ENCODE peak calls at places on chromosomes 4 and X, in eight cellular contexts. Q, P, A, G, V, B, J and H are unnamed samples.

GRCh38 chr4:99120501-99120900 is 23.6 kb downstream of the ADH4 start:
- DNase-seq in B (no peak), J (no peak), V (no peak), G (no peak), Q (no peak), A (no peak), P (no peak), H (no peak)

GRCh38 chr4:113878718-113879117 is 100.7 kb downstream of the ARSJ start:
- DNase-seq in A (peak; percentile 24), B (no peak), G (no peak), Q (peak; percentile 59), V (peak; percentile 39), P (peak; percentile 25), J (peak; percentile 83), H (no peak)

GRCh38 chr4:32633421-32633820 is 1913.3 kb downstream of the PCDH7 start:
- DNase-seq in Q (no peak), G (no peak), B (no peak), P (no peak), V (no peak), J (no peak), A (no peak), H (no peak)

GRCh38 chr4:2341911-2342652 is 76.4 kb downstream of the ZFYVE28 start:
- DNase-seq in A (no peak), J (no peak), P (no peak), V (peak; percentile 3), B (no peak), Q (no peak), G (no peak), H (no peak)

GRCh38 chr4:25160714-25161598 is 707 bp upstream of the SEPSECS start:
- DNase-seq in J (no peak), G (no peak), A (no peak), V (peak; percentile 58), P (peak; percentile 1), Q (no peak), B (no peak), H (no peak)

GRCh38 chr4:185128272-185129119 is 14.6 kb upstream of the SLC25A4 start:
- DNase-seq in J (peak; percentile 69), G (no peak), A (peak; percentile 47), V (peak; percentile 26), Q (peak; percentile 73), B (peak; percentile 43), P (peak; percentile 20), H (peak; percentile 78)

GRCh38 chr4:4673070-4673469 is 131.2 kb upstream of the STX18 start:
- DNase-seq in G (no peak), V (peak; percentile 32), Q (peak; percentile 98), P (no peak), B (no peak), J (peak; percentile 87), A (peak; percentile 62), H (no peak)

GRCh38 chr4:75678965-75679364 is 5.8 kb upstream of the G3BP2 start:
- DNase-seq in P (no peak), V (no peak), Q (no peak), A (no peak), B (no peak), G (no peak), J (no peak), H (no peak)

GRCh38 chr4:99485212-99485611 is 25.6 kb upstream of the C4orf17 start:
- DNase-seq in Q (no peak), A (no peak), V (no peak), P (no peak), J (no peak), G (no peak), B (no peak), H (no peak)

GRCh38 chr4:143337600-143338287 is 1.1 kb downstream of the GAB1 start:
- DNase-seq in Q (no peak), J (peak; percentile 54), A (peak; percentile 65), P (peak; percentile 42), G (peak; percentile 83), B (peak; percentile 59), V (peak; percentile 78), H (peak; percentile 76)

GRCh38 chrX:153449306-153450113 is 3.7 kb upstream of the TREX2 start:
- DNase-seq in P (no peak), G (no peak), A (no peak), Q (no peak), J (no peak), V (peak; percentile 2), B (no peak), H (no peak)

GRCh38 chr4:20760053-20760452 is 59.8 kb downstream of the PACRGL start:
- DNase-seq in V (peak; percentile 26), G (no peak), P (no peak), J (peak; percentile 7), B (no peak), Q (peak; percentile 45), A (peak; percentile 16), H (no peak)

GRCh38 chrX:16946361-16946964 is at the start of gene REPS2:
- DNase-seq in J (peak; percentile 96), V (peak; percentile 95), Q (peak; percentile 78), A (peak; percentile 72), P (peak; percentile 71), B (peak; percentile 83), G (peak; percentile 87), H (peak; percentile 94)

GRCh38 chrX:151975736-151976275 is 1.3 kb upstream of the GABRE start:
- DNase-seq in Q (no peak), P (no peak), V (no peak), B (no peak), J (no peak), G (no peak), A (no peak), H (no peak)

GRCh38 chr4:165381821-165382373 is 3.1 kb downstream of the CPE start:
- DNase-seq in A (no peak), V (no peak), J (peak; percentile 80), Q (no peak), P (no peak), B (no peak), G (no peak), H (no peak)

GRCh38 chrX:151889451-151889850 is 23.2 kb upstream of the MAGEA4 start:
- DNase-seq in P (no peak), G (no peak), B (no peak), Q (no peak), V (peak; percentile 29), A (no peak), J (no peak), H (no peak)

GRCh38 chr4:124872659-124873058 is 160.1 kb upstream of the ANKRD50 start:
- DNase-seq in Q (no peak), V (no peak), B (no peak), J (no peak), A (no peak), P (peak; percentile 19), G (no peak), H (no peak)

GRCh38 chr4:77917601-77918000 is 55.0 kb downstream of the MRPL1 start:
- DNase-seq in V (no peak), P (no peak), J (no peak), A (no peak), B (no peak), Q (no peak), G (no peak), H (no peak)

GRCh38 chrX:69149466-69150293 is 15.6 kb downstream of the PJA1 start:
- DNase-seq in V (no peak), J (peak; percentile 92), P (no peak), A (no peak), G (no peak), Q (peak; percentile 76), B (no peak), H (no peak)

GRCh38 chr4:963276-964225 is 9.8 kb downstream of the DGKQ start:
- DNase-seq in J (no peak), G (peak; percentile 61), B (peak; percentile 13), V (no peak), P (no peak), A (no peak), Q (no peak), H (peak; percentile 72)

GRCh38 chrX:107825698-107826285 is at the start of gene MID2:
- DNase-seq in B (peak; percentile 23), G (peak; percentile 79), V (peak; percentile 79), P (peak; percentile 67), A (peak; percentile 46), Q (peak; percentile 58), J (peak; percentile 59), H (peak; percentile 67)

GRCh38 chrX:40149286-40150175 is 51.8 kb upstream of the BCOR start:
- DNase-seq in J (peak; percentile 16), A (no peak), Q (peak; percentile 46), B (no peak), P (no peak), G (no peak), V (no peak), H (no peak)
- H3K27ac ChIP-seq in J (no peak overlapping the region), A (peak overlapping the region; percentile 32), Q (no peak overlapping the region), B (peak overlapping the region; percentile 55), P (no peak overlapping the region), G (no peak overlapping the region), V (peak overlapping the region; percentile 78), H (no peak overlapping the region)

GRCh38 chrX:47854474-47854873 is 17.8 kb downstream of the ZNF81 start:
- DNase-seq in B (no peak), P (peak; percentile 14), J (peak; percentile 45), V (peak; percentile 30), A (peak; percentile 50), G (no peak), Q (peak; percentile 43), H (no peak)
- TF ChIP-seq CTCF in B (peak; percentile 38), P (peak; percentile 4), J (peak; percentile 56), V (peak; percentile 45), A (peak; percentile 47), G (peak; percentile 17), Q (peak; percentile 48), H (peak; percentile 15)

DNA sequence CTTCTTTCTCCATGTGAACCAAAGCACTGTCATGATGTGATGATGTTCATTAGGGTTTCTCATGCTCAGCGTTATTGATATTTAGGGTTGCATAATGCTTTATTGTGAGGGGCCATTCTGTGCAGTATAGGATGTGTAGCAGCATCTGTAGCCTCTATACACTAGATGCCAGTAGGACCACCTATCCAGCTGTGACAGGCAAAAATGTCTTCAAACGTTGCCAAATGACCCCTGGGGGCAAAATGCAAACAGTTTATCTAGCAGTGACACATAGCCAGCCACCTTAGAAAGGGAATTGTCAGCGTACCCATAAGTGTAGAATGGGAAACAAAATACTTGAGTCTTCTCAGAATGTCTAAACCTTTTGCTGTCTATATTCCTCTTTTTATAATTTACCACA is 18.8 kb downstream of the NFKB1 start:
- DNase-seq in V (no peak), Q (no peak), J (no peak), A (no peak), G (no peak), B (no peak), P (no peak), H (no peak)
- H3K4me1 ChIP-seq in V (no peaks in the 10 kb centered on the region), Q (no peaks in the 10 kb centered on the region), J (peaks cover 3% of the 10 kb centered on the region), A (no peaks in the 10 kb centered on the region), G (peaks cover 2% of the 10 kb centered on the region), B (peaks cover 16% of the 10 kb centered on the region), P (peaks cover 4% of the 10 kb centered on the region), H (peaks cover 65% of the 10 kb centered on the region)

DNA sequence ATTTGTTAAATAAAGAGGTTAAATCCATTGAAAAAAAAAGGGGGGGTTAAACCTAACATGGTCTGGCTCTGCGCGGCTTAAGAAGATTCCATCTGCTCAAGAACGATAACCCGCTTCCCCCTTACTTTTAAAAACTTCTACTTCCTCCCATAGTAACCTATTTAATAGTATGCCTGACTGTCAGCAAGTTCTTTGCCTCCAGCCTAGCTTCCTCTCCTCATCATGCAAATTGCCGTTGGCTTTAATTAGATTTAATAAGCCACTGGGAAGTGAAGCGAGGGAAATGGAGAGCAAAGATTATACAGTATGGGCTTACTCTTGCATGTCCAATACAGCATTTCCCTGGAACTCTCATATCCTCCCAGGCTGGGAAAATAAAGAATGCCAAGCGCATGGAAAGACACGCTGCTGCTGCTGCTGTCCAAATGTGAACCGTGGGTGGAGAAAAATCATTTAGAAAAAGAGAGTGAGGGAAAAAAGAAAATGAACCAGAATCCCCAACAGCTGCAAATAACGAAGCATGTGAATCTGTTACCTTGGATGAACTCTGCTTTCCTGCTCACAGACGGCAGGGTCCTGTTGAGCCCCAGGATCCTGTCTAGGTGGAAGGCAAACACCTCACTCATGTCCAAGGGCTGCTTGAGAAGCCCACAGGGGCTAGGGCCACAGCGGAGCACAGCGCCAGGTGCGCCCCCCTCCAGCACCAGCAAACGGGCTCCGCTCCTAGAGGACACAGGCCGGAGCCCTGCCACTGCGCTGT is 2.7 kb downstream of the GASK1B start:
- DNase-seq in V (no peak), A (peak; percentile 60), P (peak; percentile 61), J (no peak), G (no peak), Q (no peak), B (no peak), H (no peak)
- H3K27ac ChIP-seq in V (peak overlapping the region; percentile 87), A (no peak overlapping the region), P (peak overlapping the region; percentile 23), J (no peak overlapping the region), G (peak overlapping the region; percentile 87), Q (no peak overlapping the region), B (peak overlapping the region; percentile 93), H (peak overlapping the region; percentile 62)